ENCODE peak calls at places on chromosomes 13 and 19, in nine cellular contexts. One of them, this sample, is unnamed.
A peak's percentile ranks its signal among the peaks of the same experiment; 100 is the strongest.

GRCh38 chr13:98406475-98406874 is 170.4 kb downstream of the STK24 start:
- DNase-seq in psoas muscle: no peak
- DNase-seq in brain microvascular endothelial cell: no peak
- DNase-seq in tibial artery: no peak
- DNase-seq in A549: no peak
- DNase-seq in fibroblast of the aortic adventitia: no peak
- DNase-seq in uterus: no peak
- DNase-seq in upper lobe of right lung: no peak
- DNase-seq in bronchial epithelial cell: no peak
- DNase-seq in this sample: no peak

GRCh38 chr19:45769821-45770191 is 754 bp upstream of the SIX5 start:
- DNase-seq in psoas muscle: no peak
- DNase-seq in upper lobe of right lung: no peak
- DNase-seq in bronchial epithelial cell: peak; percentile 16
- DNase-seq in A549: peak; percentile 41
- DNase-seq in brain microvascular endothelial cell: peak; percentile 39
- DNase-seq in fibroblast of the aortic adventitia: peak; percentile 54
- DNase-seq in uterus: peak; percentile 72
- DNase-seq in tibial artery: peak; percentile 83
- DNase-seq in this sample: peak; percentile 52

GRCh38 chr13:46639033-46639981 is 86.3 kb downstream of the LRCH1 start:
- DNase-seq in tibial artery: no peak
- DNase-seq in uterus: no peak
- DNase-seq in upper lobe of right lung: no peak
- DNase-seq in psoas muscle: no peak
- DNase-seq in brain microvascular endothelial cell: no peak
- DNase-seq in A549: no peak
- DNase-seq in bronchial epithelial cell: no peak
- DNase-seq in fibroblast of the aortic adventitia: no peak
- DNase-seq in this sample: no peak

GRCh38 chr19:38650911-38651584 is 3.6 kb downstream of the ACTN4 start:
- DNase-seq in fibroblast of the aortic adventitia: peak; percentile 99
- DNase-seq in uterus: peak; percentile 54
- DNase-seq in bronchial epithelial cell: peak; percentile 80
- DNase-seq in tibial artery: no peak
- DNase-seq in A549: no peak
- DNase-seq in brain microvascular endothelial cell: no peak
- DNase-seq in psoas muscle: no peak
- DNase-seq in upper lobe of right lung: no peak
- DNase-seq in this sample: peak; percentile 96

GRCh38 chr13:36251528-36251927 is 37.2 kb upstream of the SOHLH2 start:
- DNase-seq in upper lobe of right lung: no peak
- DNase-seq in A549: no peak
- DNase-seq in psoas muscle: no peak
- DNase-seq in tibial artery: no peak
- DNase-seq in brain microvascular endothelial cell: no peak
- DNase-seq in bronchial epithelial cell: peak; percentile 18
- DNase-seq in uterus: no peak
- DNase-seq in fibroblast of the aortic adventitia: peak; percentile 15
- DNase-seq in this sample: peak; percentile 21

GRCh38 chr13:57970404-57970803 is 338.9 kb downstream of the PCDH17 start:
- DNase-seq in fibroblast of the aortic adventitia: no peak
- DNase-seq in bronchial epithelial cell: no peak
- DNase-seq in upper lobe of right lung: no peak
- DNase-seq in A549: no peak
- DNase-seq in brain microvascular endothelial cell: no peak
- DNase-seq in tibial artery: no peak
- DNase-seq in psoas muscle: no peak
- DNase-seq in uterus: no peak
- DNase-seq in this sample: no peak

GRCh38 chr19:4974855-4975469 is 6.0 kb downstream of the KDM4B start:
- DNase-seq in tibial artery: no peak
- DNase-seq in A549: no peak
- DNase-seq in bronchial epithelial cell: no peak
- DNase-seq in upper lobe of right lung: no peak
- DNase-seq in fibroblast of the aortic adventitia: no peak
- DNase-seq in uterus: no peak
- DNase-seq in brain microvascular endothelial cell: no peak
- DNase-seq in psoas muscle: no peak
- DNase-seq in this sample: no peak

GRCh38 chr19:4620675-4621074 is 18.6 kb upstream of the TNFAIP8L1 start:
- DNase-seq in fibroblast of the aortic adventitia: no peak
- DNase-seq in psoas muscle: no peak
- DNase-seq in A549: no peak
- DNase-seq in bronchial epithelial cell: no peak
- DNase-seq in brain microvascular endothelial cell: no peak
- DNase-seq in tibial artery: no peak
- DNase-seq in upper lobe of right lung: no peak
- DNase-seq in uterus: no peak
- DNase-seq in this sample: no peak

GRCh38 chr19:45889210-45889885 is 3.4 kb upstream of the IRF2BP1 start:
- DNase-seq in tibial artery: no peak
- DNase-seq in fibroblast of the aortic adventitia: no peak
- DNase-seq in psoas muscle: no peak
- DNase-seq in brain microvascular endothelial cell: no peak
- DNase-seq in A549: no peak
- DNase-seq in upper lobe of right lung: no peak
- DNase-seq in bronchial epithelial cell: no peak
- DNase-seq in uterus: no peak
- DNase-seq in this sample: no peak

GRCh38 chr19:57888494-57889231 is at the start of gene ZNF814:
- DNase-seq in A549: peak; percentile 10
- DNase-seq in upper lobe of right lung: peak; percentile 81
- DNase-seq in bronchial epithelial cell: peak; percentile 67
- DNase-seq in fibroblast of the aortic adventitia: peak; percentile 84
- DNase-seq in tibial artery: peak; percentile 77
- DNase-seq in psoas muscle: peak; percentile 77
- DNase-seq in uterus: peak; percentile 66
- DNase-seq in brain microvascular endothelial cell: peak; percentile 92
- DNase-seq in this sample: peak; percentile 91

GRCh38 chr19:46579286-46579944 is 21.7 kb upstream of the CALM3 start:
- DNase-seq in tibial artery: no peak
- DNase-seq in bronchial epithelial cell: no peak
- DNase-seq in A549: peak; percentile 55
- DNase-seq in upper lobe of right lung: no peak
- DNase-seq in uterus: no peak
- DNase-seq in brain microvascular endothelial cell: no peak
- DNase-seq in psoas muscle: no peak
- DNase-seq in fibroblast of the aortic adventitia: no peak
- DNase-seq in this sample: no peak

GRCh38 chr13:98976338-98976737 is 1.5 kb downstream of the DOCK9 start:
- DNase-seq in A549: no peak
- DNase-seq in psoas muscle: no peak
- DNase-seq in bronchial epithelial cell: no peak
- DNase-seq in fibroblast of the aortic adventitia: peak; percentile 64
- DNase-seq in uterus: no peak
- DNase-seq in tibial artery: no peak
- DNase-seq in upper lobe of right lung: no peak
- DNase-seq in brain microvascular endothelial cell: no peak
- DNase-seq in this sample: peak; percentile 50

GRCh38 chr19:16420781-16421386 is 50.9 kb downstream of the EPS15L1 start:
- DNase-seq in tibial artery: no peak
- DNase-seq in fibroblast of the aortic adventitia: no peak
- DNase-seq in uterus: no peak
- DNase-seq in A549: no peak
- DNase-seq in upper lobe of right lung: no peak
- DNase-seq in brain microvascular endothelial cell: no peak
- DNase-seq in bronchial epithelial cell: no peak
- DNase-seq in psoas muscle: no peak
- DNase-seq in this sample: no peak

GRCh38 chr19:7870571-7871279 is 3.5 kb downstream of the PRR36 start:
- DNase-seq in uterus: peak; percentile 52
- DNase-seq in A549: no peak
- DNase-seq in bronchial epithelial cell: peak; percentile 61
- DNase-seq in tibial artery: no peak
- DNase-seq in brain microvascular endothelial cell: no peak
- DNase-seq in upper lobe of right lung: peak; percentile 80
- DNase-seq in psoas muscle: peak; percentile 56
- DNase-seq in fibroblast of the aortic adventitia: peak; percentile 46
- DNase-seq in this sample: peak; percentile 36

GRCh38 chr19:5131031-5131865 is 162.3 kb downstream of the KDM4B start:
- DNase-seq in A549: no peak
- DNase-seq in tibial artery: no peak
- DNase-seq in uterus: no peak
- DNase-seq in psoas muscle: no peak
- DNase-seq in upper lobe of right lung: no peak
- DNase-seq in brain microvascular endothelial cell: no peak
- DNase-seq in bronchial epithelial cell: no peak
- DNase-seq in fibroblast of the aortic adventitia: no peak
- DNase-seq in this sample: no peak

DNA sequence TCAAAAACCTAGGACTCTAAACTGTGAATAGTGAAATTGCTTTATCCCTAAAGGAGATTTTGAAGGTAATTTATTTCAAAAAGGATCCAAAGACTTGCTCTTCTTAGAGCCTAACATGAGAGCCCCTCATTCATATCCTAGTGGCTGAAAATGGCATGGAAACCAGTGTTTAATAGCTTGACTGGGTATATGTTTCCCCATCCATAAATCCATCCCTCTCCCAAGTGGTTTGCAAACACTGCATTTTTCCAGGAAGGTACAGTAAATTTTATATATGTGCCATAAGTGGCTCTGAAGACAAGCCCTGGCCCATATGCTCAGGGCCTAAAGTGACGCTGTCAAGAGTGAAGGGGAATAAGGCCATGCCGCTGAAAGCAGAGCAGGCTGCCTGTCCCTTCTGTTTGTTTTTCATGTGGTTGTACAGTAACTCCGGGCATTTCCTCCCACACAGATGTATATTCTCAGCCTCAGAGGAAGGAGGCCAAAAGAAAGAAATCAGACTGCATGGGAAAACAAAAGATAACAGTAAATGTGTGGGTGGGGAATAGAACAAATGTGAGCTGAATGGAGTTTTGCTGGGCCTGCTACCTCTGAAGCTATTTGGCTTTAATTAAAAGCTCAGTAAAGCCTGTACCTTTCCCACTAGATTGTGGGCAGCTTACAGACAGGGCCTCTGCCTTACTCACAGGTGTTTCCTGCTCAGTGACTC is 181.9 kb downstream of the PCDH9 start:
- DNase-seq in psoas muscle: no peak
- DNase-seq in fibroblast of the aortic adventitia: peak; percentile 84
- DNase-seq in tibial artery: no peak
- DNase-seq in A549: no peak
- DNase-seq in bronchial epithelial cell: peak; percentile 25
- DNase-seq in uterus: no peak
- DNase-seq in brain microvascular endothelial cell: peak; percentile 93
- DNase-seq in upper lobe of right lung: no peak
- DNase-seq in this sample: peak; percentile 96
- TF ChIP-seq CTCF in psoas muscle: no peak
- TF ChIP-seq CTCF in fibroblast of the aortic adventitia: peak; percentile 23
- TF ChIP-seq CTCF in tibial artery: no peak
- TF ChIP-seq CTCF in A549: no peak
- TF ChIP-seq CTCF in bronchial epithelial cell: no peak
- TF ChIP-seq CTCF in uterus: no peak
- TF ChIP-seq CTCF in brain microvascular endothelial cell: peak; percentile 29
- TF ChIP-seq CTCF in upper lobe of right lung: no peak
- TF ChIP-seq CTCF in this sample: peak; percentile 30

GRCh38 chr13:48222358-48223015 is 10.5 kb upstream of the ITM2B start:
- DNase-seq in uterus: peak; percentile 62
- DNase-seq in brain microvascular endothelial cell: no peak
- DNase-seq in tibial artery: peak; percentile 73
- DNase-seq in A549: no peak
- DNase-seq in fibroblast of the aortic adventitia: peak; percentile 78
- DNase-seq in bronchial epithelial cell: peak; percentile 72
- DNase-seq in upper lobe of right lung: peak; percentile 75
- DNase-seq in psoas muscle: peak; percentile 39
- DNase-seq in this sample: peak; percentile 65

GRCh38 chr13:48223016-48223385 is 10.0 kb upstream of the ITM2B start:
- DNase-seq in bronchial epithelial cell: no peak
- DNase-seq in uterus: no peak
- DNase-seq in psoas muscle: no peak
- DNase-seq in upper lobe of right lung: no peak
- DNase-seq in fibroblast of the aortic adventitia: no peak
- DNase-seq in tibial artery: no peak
- DNase-seq in brain microvascular endothelial cell: no peak
- DNase-seq in A549: no peak
- DNase-seq in this sample: no peak

GRCh38 chr13:48221301-48222190 is 11.5 kb upstream of the ITM2B start:
- DNase-seq in psoas muscle: no peak
- DNase-seq in A549: no peak
- DNase-seq in bronchial epithelial cell: no peak
- DNase-seq in brain microvascular endothelial cell: no peak
- DNase-seq in tibial artery: no peak
- DNase-seq in uterus: no peak
- DNase-seq in fibroblast of the aortic adventitia: no peak
- DNase-seq in upper lobe of right lung: no peak
- DNase-seq in this sample: no peak

GRCh38 chr13:48216204-48216711 is 16.7 kb upstream of the ITM2B start:
- DNase-seq in uterus: no peak
- DNase-seq in tibial artery: no peak
- DNase-seq in A549: no peak
- DNase-seq in brain microvascular endothelial cell: no peak
- DNase-seq in fibroblast of the aortic adventitia: no peak
- DNase-seq in upper lobe of right lung: no peak
- DNase-seq in psoas muscle: no peak
- DNase-seq in bronchial epithelial cell: no peak
- DNase-seq in this sample: no peak

GRCh38 chr13:48220592-48221300 is 12.3 kb upstream of the ITM2B start:
- DNase-seq in brain microvascular endothelial cell: no peak
- DNase-seq in uterus: no peak
- DNase-seq in bronchial epithelial cell: no peak
- DNase-seq in upper lobe of right lung: no peak
- DNase-seq in psoas muscle: no peak
- DNase-seq in A549: no peak
- DNase-seq in fibroblast of the aortic adventitia: no peak
- DNase-seq in tibial artery: no peak
- DNase-seq in this sample: no peak
- H3K4me3 ChIP-seq in brain microvascular endothelial cell: no peak overlapping the region
- H3K4me3 ChIP-seq in uterus: no peak overlapping the region
- H3K4me3 ChIP-seq in bronchial epithelial cell: no peak overlapping the region
- H3K4me3 ChIP-seq in upper lobe of right lung: no peak overlapping the region
- H3K4me3 ChIP-seq in psoas muscle: peak overlapping the region; percentile 52
- H3K4me3 ChIP-seq in A549: no peak overlapping the region
- H3K4me3 ChIP-seq in fibroblast of the aortic adventitia: no peak overlapping the region
- H3K4me3 ChIP-seq in tibial artery: no peak overlapping the region
- H3K4me3 ChIP-seq in this sample: no peak overlapping the region

DNA sequence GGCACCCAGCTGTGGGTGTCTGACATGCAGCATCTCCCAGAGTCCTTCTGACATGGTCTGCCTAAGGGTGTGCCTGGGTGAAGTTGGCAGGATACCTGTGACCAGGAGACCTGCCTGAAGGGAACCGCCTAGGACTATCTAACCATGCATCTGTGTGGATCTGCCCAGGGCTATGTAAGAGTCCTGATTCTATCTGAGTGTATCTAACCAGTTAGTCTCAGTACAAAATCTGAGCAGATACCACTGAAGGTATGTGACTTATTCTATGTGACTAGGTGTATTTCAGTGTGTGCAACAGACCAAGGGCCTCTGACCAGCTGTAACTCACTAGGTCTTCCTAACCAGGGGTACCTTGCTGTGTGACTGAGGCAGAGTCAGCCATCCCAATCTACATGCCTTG is 28.2 kb upstream of the FBL start:
- DNase-seq in uterus: no peak
- DNase-seq in bronchial epithelial cell: no peak
- DNase-seq in psoas muscle: no peak
- DNase-seq in tibial artery: no peak
- DNase-seq in upper lobe of right lung: no peak
- DNase-seq in brain microvascular endothelial cell: no peak
- DNase-seq in A549: no peak
- DNase-seq in fibroblast of the aortic adventitia: no peak
- DNase-seq in this sample: no peak
- TF ChIP-seq CTCF in uterus: no peak
- TF ChIP-seq CTCF in bronchial epithelial cell: no peak
- TF ChIP-seq CTCF in psoas muscle: no peak
- TF ChIP-seq CTCF in tibial artery: no peak
- TF ChIP-seq CTCF in upper lobe of right lung: no peak
- TF ChIP-seq CTCF in brain microvascular endothelial cell: no peak
- TF ChIP-seq CTCF in A549: no peak
- TF ChIP-seq CTCF in fibroblast of the aortic adventitia: no peak
- TF ChIP-seq CTCF in this sample: no peak

GRCh38 chr19:55623130-55623868 is 1.1 kb downstream of the ZNF784 start:
- DNase-seq in brain microvascular endothelial cell: no peak
- DNase-seq in A549: no peak
- DNase-seq in upper lobe of right lung: no peak
- DNase-seq in bronchial epithelial cell: no peak
- DNase-seq in uterus: no peak
- DNase-seq in psoas muscle: no peak
- DNase-seq in fibroblast of the aortic adventitia: no peak
- DNase-seq in tibial artery: no peak
- DNase-seq in this sample: no peak
- H3K4me3 ChIP-seq in brain microvascular endothelial cell: no peak overlapping the region
- H3K4me3 ChIP-seq in A549: no peak overlapping the region
- H3K4me3 ChIP-seq in upper lobe of right lung: peak overlapping the region; percentile 53
- H3K4me3 ChIP-seq in bronchial epithelial cell: no peak overlapping the region
- H3K4me3 ChIP-seq in uterus: no peak overlapping the region
- H3K4me3 ChIP-seq in psoas muscle: peak overlapping the region; percentile 65
- H3K4me3 ChIP-seq in fibroblast of the aortic adventitia: peak overlapping the region; percentile 44
- H3K4me3 ChIP-seq in tibial artery: peak overlapping the region; percentile 59
- H3K4me3 ChIP-seq in this sample: peak overlapping the region; percentile 69

This sample was measured in fibroblast of pulmonary artery.